ENCODE peak calls at places on chromosomes 5 and 9, in eight cellular contexts. C, I, U, T, E, F, D and P are unnamed samples.

GRCh38 chr9:34650816-34651215 is 1.2 kb upstream of the IL11RA start:
- DNase-seq in C (no peak), T (no peak), F (peak), D (no peak), I (no peak), U (no peak), E (no peak), P (no peak)

GRCh38 chr5:93088997-93089396 is 492.0 kb downstream of the NR2F1-AS1 start:
- DNase-seq in F (no peak), U (no peak), E (no peak), I (no peak), T (no peak), C (no peak), D (no peak), P (no peak)

GRCh38 chr5:91382530-91383026 is 539 bp downstream of the ARRDC3 start:
- DNase-seq in T (peak), D (peak), I (no peak), F (peak), U (no peak), E (no peak), C (peak), P (peak)

GRCh38 chr9:97315550-97315949 is 8.1 kb downstream of the CCDC180 start:
- DNase-seq in D (no peak), F (peak), C (no peak), E (no peak), U (no peak), I (peak), T (no peak), P (no peak)

GRCh38 chr5:147168578-147169327 is 66.1 kb upstream of the STK32A start:
- DNase-seq in U (no peak), C (no peak), F (peak), D (no peak), I (no peak), T (no peak), E (no peak), P (no peak)

GRCh38 chr9:74777136-74777879 is 110.4 kb downstream of the TRPM6 start:
- DNase-seq in U (peak), D (peak), I (no peak), T (peak), F (peak), C (peak), E (peak), P (peak)

GRCh38 chr5:56412601-56413379 is 179.7 kb upstream of the ANKRD55 start:
- DNase-seq in D (no peak), T (peak), E (no peak), F (no peak), C (no peak), U (peak), I (no peak), P (peak)

GRCh38 chr5:76679231-76679630 is 36.7 kb upstream of the F2R start:
- DNase-seq in E (no peak), I (no peak), D (no peak), U (no peak), C (peak), F (peak), T (no peak), P (no peak)

GRCh38 chr9:88342246-88342645 is 46.0 kb upstream of the SPIN1 start:
- DNase-seq in F (peak), E (no peak), C (no peak), T (no peak), D (no peak), I (no peak), U (no peak), P (no peak)

GRCh38 chr5:136034492-136034891 is 5.7 kb downstream of the TGFBI start:
- DNase-seq in T (no peak), D (no peak), E (no peak), U (no peak), C (no peak), I (no peak), F (no peak), P (no peak)

GRCh38 chr5:134506054-134507039 is 19.1 kb upstream of the JADE2 start:
- DNase-seq in D (no peak), C (no peak), T (no peak), U (peak), I (no peak), F (no peak), E (no peak), P (peak)

GRCh38 chr5:62132279-62132678 is 173.7 kb upstream of the KIF2A start:
- DNase-seq in C (no peak), I (no peak), E (no peak), F (no peak), D (no peak), U (no peak), T (no peak), P (no peak)